ENCODE peak calls at places on chromosomes 3 and 15, in eight cellular contexts. X is fibroblast of lung, B is fibroblast of mammary gland, C is transverse colon, Y is astrocyte of the spinal cord, U is right atrium auricular region, S is epithelial cell of esophagus, W is A549. O is an unnamed sample.

GRCh38 chr3:112132975-112133448 is at the start of gene GCSAM:
- DNase-seq in B (no peak), W (no peak), X (no peak), Y (no peak), U (no peak), S (peak), C (peak), O (peak)

GRCh38 chr15:90638241-90638691 is 78.9 kb upstream of the BLM start:
- DNase-seq in U (no peak), B (no peak), X (no peak), W (no peak), C (no peak), S (no peak), Y (no peak), O (no peak)

GRCh38 chr15:86183765-86184491 is 104.3 kb downstream of the AGBL1 start:
- DNase-seq in W (no peak), B (peak), Y (no peak), S (peak), C (no peak), X (peak), U (no peak), O (no peak)

GRCh38 chr15:40930430-40931299 is 1.5 kb downstream of the DLL4 start:
- DNase-seq in B (no peak), Y (no peak), X (peak), W (peak), C (peak), U (no peak), S (peak), O (peak)

GRCh38 chr3:194259982-194260856 is 90.9 kb downstream of the CPN2 start:
- DNase-seq in B (peak), C (no peak), S (peak), U (peak), W (no peak), X (peak), Y (peak), O (no peak)

GRCh38 chr3:100076544-100077529 is 37.5 kb downstream of the FILIP1L start:
- DNase-seq in W (no peak), S (no peak), Y (no peak), X (no peak), U (no peak), B (no peak), C (no peak), O (no peak)

GRCh38 chr15:76342382-76343201 is 6.0 kb downstream of the ISL2 start:
- DNase-seq in U (no peak), X (no peak), W (no peak), B (no peak), C (peak), Y (no peak), S (no peak), O (no peak)

GRCh38 chr3:33858131-33858530 is 59.7 kb downstream of the PDCD6IP start:
- DNase-seq in X (no peak), U (no peak), C (no peak), Y (no peak), W (no peak), B (peak), S (peak), O (no peak)

GRCh38 chr3:146313411-146314111 is 62.7 kb upstream of the PLSCR4 start:
- DNase-seq in B (peak), W (peak), U (no peak), X (peak), Y (peak), S (peak), C (no peak), O (no peak)

GRCh38 chr3:169659096-169659521 is 4.4 kb downstream of the MECOM start:
- DNase-seq in Y (no peak), C (no peak), U (no peak), S (no peak), B (no peak), X (no peak), W (no peak), O (peak)

GRCh38 chr3:51362476-51362875 is 22.6 kb upstream of the MANF start:
- DNase-seq in Y (no peak), W (no peak), X (no peak), B (no peak), C (no peak), S (no peak), U (no peak), O (no peak)

GRCh38 chr3:12856626-12857025 is 15.3 kb upstream of the RPL32 start:
- DNase-seq in Y (no peak), U (no peak), C (no peak), B (no peak), X (no peak), S (peak), W (no peak), O (no peak)

GRCh38 chr15:100944237-100944875 is 25.2 kb downstream of the LRRK1 start:
- DNase-seq in B (peak), C (no peak), S (no peak), U (no peak), X (no peak), Y (no peak), W (no peak), O (no peak)

GRCh38 chr3:105532251-105532650 is 165.5 kb downstream of the ALCAM start:
- DNase-seq in C (no peak), W (no peak), X (no peak), B (no peak), U (no peak), Y (no peak), S (no peak), O (no peak)

GRCh38 chr15:28086175-28086703 is 12.9 kb downstream of the OCA2 start:
- DNase-seq in X (peak), U (peak), C (peak), W (peak), S (peak), B (peak), Y (peak), O (peak)

GRCh38 chr15:76138436-76138835 is 78.7 kb downstream of the TMEM266 start:
- DNase-seq in U (no peak), X (no peak), C (no peak), W (no peak), B (no peak), S (peak), Y (no peak), O (no peak)

GRCh38 chr3:121998030-121998580 is 23.9 kb downstream of the ILDR1 start:
- DNase-seq in U (no peak), C (no peak), Y (peak), B (peak), S (peak), X (peak), W (peak), O (no peak)

GRCh38 chr15:72998226-72998625 is 54.0 kb upstream of the NEO1 start:
- DNase-seq in Y (no peak), S (peak), X (no peak), B (no peak), W (no peak), C (no peak), U (no peak), O (no peak)

GRCh38 chr3:196948442-196949365 is 6.4 kb upstream of the NCBP2 start:
- DNase-seq in C (no peak), W (no peak), U (no peak), B (peak), Y (no peak), S (peak), X (no peak), O (no peak)

GRCh38 chr3:102688556-102688930 is 253.7 kb downstream of the ZPLD1 start:
- DNase-seq in B (no peak), C (no peak), U (no peak), S (no peak), Y (no peak), X (no peak), W (no peak), O (no peak)

GRCh38 chr3:197186887-197187588 is 111.4 kb downstream of the DLG1 start:
- DNase-seq in W (peak), B (peak), U (no peak), X (peak), S (peak), Y (peak), C (no peak), O (no peak)

GRCh38 chr3:111859061-111859973 is at the start of gene PHLDB2:
- DNase-seq in W (peak), U (peak), X (peak), S (peak), C (peak), B (peak), Y (peak), O (peak)

GRCh38 chr3:168884353-168884903 is 779.1 kb downstream of the MECOM start:
- DNase-seq in Y (peak), W (peak), C (peak), S (peak), B (peak), U (no peak), X (peak), O (no peak)

GRCh38 chr3:120145498-120146285 is 51.4 kb upstream of the GSK3B start:
- DNase-seq in Y (peak), X (peak), S (peak), U (no peak), B (peak), W (peak), C (no peak), O (no peak)

GRCh38 chr3:28118087-28118486 is 123.3 kb upstream of the CMC1 start:
- DNase-seq in U (no peak), C (no peak), Y (no peak), S (no peak), X (no peak), W (no peak), B (no peak), O (no peak)

GRCh38 chr3:70868561-70868960 is 556.1 kb upstream of the MDFIC2 start:
- DNase-seq in S (no peak), X (no peak), C (no peak), Y (no peak), B (no peak), U (no peak), W (no peak), O (no peak)

GRCh38 chr15:57698243-57698642 is 8.3 kb upstream of the POLR2M start:
- DNase-seq in U (no peak), C (no peak), W (no peak), X (no peak), S (no peak), Y (no peak), B (no peak), O (no peak)

GRCh38 chr3:123411340-123412040 is 37.4 kb downstream of the ADCY5 start:
- DNase-seq in B (no peak), Y (no peak), W (no peak), X (no peak), C (no peak), U (no peak), S (no peak), O (peak)

GRCh38 chr15:89863918-89864317 is 29.9 kb downstream of the AP3S2 start:
- DNase-seq in C (no peak), W (no peak), X (no peak), Y (no peak), U (no peak), S (no peak), B (peak), O (no peak)

GRCh38 chr3:101721650-101721917 is 2.8 kb upstream of the CEP97 start:
- DNase-seq in C (no peak), S (no peak), U (no peak), B (no peak), Y (no peak), W (no peak), X (no peak), O (no peak)

GRCh38 chr3:46663611-46664135 is 29.8 kb downstream of the ALS2CL start:
- DNase-seq in U (peak), S (peak), W (peak), Y (no peak), C (peak), X (peak), B (peak), O (no peak)

GRCh38 chr3:122357828-122358617 is 25.0 kb downstream of the MIX23 start:
- DNase-seq in S (peak), U (no peak), Y (no peak), X (peak), W (no peak), C (no peak), B (peak), O (no peak)

GRCh38 chr15:62164500-62165028 is 521 bp downstream of the C2CD4B start:
- DNase-seq in W (peak), B (no peak), U (no peak), X (peak), S (peak), Y (no peak), C (peak), O (peak)

DNA sequence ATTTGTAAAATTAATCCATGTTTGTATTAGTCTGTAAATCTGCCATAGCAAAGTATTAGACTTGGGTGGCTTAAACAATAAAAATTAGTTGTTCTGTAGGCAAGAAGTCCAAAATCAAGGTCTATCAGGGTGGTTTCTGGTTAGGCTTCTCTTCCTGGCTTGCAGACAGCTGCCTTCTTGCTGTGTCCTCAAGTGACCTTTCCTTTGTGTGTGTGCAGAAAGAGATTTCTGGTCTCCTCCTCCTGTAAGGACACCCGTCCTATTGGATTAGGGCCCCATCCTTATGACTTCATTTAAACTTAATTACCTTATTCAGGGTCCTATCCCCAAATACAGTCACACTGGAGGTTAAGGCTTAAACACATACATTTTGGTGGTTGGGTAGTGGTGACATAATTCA is 57.8 kb upstream of the RNU6-1 start:
- DNase-seq in X (no peak), U (no peak), B (no peak), C (no peak), Y (no peak), S (no peak), W (no peak), O (no peak)
- H3K4me3 ChIP-seq in X (no peak), U (no peak), B (no peak), C (no peak), Y (no peak), S (no peak), W (no peak), O (no peak)

DNA sequence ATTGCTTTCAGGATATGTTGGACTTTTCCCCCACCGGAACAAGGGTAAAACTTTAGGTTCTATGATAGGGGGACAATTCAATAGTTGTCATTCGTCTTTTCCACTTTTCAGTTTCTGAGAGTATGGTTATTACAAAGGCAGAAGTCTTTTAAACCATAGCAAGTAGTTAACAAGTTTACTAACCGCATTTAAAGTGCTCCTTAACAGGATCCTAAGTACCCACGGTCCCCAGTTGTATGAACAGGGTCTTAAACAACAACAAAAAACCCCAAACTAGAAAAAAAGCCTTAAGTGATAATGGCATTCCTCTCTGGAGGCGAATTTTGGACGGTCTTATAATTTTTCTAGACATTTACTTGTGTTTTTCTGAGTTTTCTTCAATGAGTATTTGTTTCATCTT is 821 bp downstream of the IFT57 start:
- DNase-seq in X (no peak), S (no peak), C (no peak), W (no peak), B (peak), U (no peak), Y (no peak), O (no peak)
- H3K4me3 ChIP-seq in X (peak), S (peak), C (peak), W (peak), B (peak), U (peak), Y (peak), O (peak)

GRCh38 chr15:82679626-82680199 is 30.0 kb downstream of the AP3B2 start:
- DNase-seq in W (no peak), S (no peak), Y (no peak), C (no peak), B (no peak), U (no peak), X (no peak), O (no peak)
- H3K4me3 ChIP-seq in W (peak), S (peak), Y (no peak), C (peak), B (no peak), U (peak), X (no peak), O (no peak)

DNA sequence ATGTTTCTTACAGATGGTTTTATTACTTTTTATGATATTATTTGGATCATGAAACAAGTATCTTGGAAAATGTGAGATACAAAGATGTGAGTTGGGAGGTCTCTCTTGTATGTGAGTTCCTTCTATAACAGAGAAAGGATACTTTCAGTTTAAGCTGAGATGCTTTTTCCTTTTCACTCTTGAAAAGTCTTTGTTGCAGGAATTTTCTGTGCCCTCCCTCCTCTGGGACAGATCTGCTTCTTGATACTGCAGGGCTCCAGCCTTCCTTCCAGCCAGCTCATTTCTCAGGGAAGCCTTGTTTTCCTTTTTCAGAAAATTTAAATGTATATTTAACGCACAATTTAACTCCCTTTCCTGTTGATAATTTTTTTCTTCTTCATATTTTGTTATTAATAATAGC is 105.4 kb downstream of the IGF1R start:
- DNase-seq in C (no peak), U (no peak), X (no peak), B (no peak), W (no peak), Y (peak), S (no peak), O (no peak)
- H3K4me3 ChIP-seq in C (no peak), U (peak), X (peak), B (peak), W (peak), Y (peak), S (peak), O (peak)

GRCh38 chr3:185931777-185932176 is 6.0 kb downstream of the TRA2B start:
- DNase-seq in S (no peak), U (no peak), X (no peak), C (no peak), Y (no peak), W (no peak), B (no peak), O (no peak)

GRCh38 chr3:185935465-185936263 is 2.1 kb downstream of the TRA2B start:
- DNase-seq in U (no peak), X (peak), B (no peak), Y (no peak), W (no peak), S (no peak), C (no peak), O (no peak)

GRCh38 chr3:185934726-185935464 is 2.9 kb downstream of the TRA2B start:
- DNase-seq in U (no peak), S (no peak), X (no peak), C (no peak), B (peak), Y (no peak), W (no peak), O (no peak)

GRCh38 chr3:185932213-185932612 is 5.6 kb downstream of the TRA2B start:
- DNase-seq in C (no peak), Y (no peak), W (no peak), B (no peak), X (peak), S (no peak), U (no peak), O (no peak)

GRCh38 chr3:185933374-185933950 is 4.4 kb downstream of the TRA2B start:
- DNase-seq in Y (no peak), S (no peak), X (no peak), W (no peak), C (no peak), B (no peak), U (no peak), O (no peak)
- H3K4me3 ChIP-seq in Y (peak), S (peak), X (peak), W (peak), C (no peak), B (peak), U (peak), O (peak)

GRCh38 chr15:48285329-48286214 is 45.7 kb upstream of the DUT start:
- DNase-seq in U (peak), Y (peak), C (peak), W (peak), B (peak), X (peak), S (peak), O (peak)
- H3K4me3 ChIP-seq in U (peak), Y (no peak), C (no peak), W (peak), B (peak), X (peak), S (no peak), O (peak)

O was measured in right cardiac atrium.